ENCODE peak calls at places on chromosomes 16 and 17, in nine cellular contexts. K is RPMI8226; R is fibroblast of pulmonary artery; V is HL-60; P is stimulated activated naive CD4-positive, alpha-beta T cell; I is Panc1; H is stomach; J is BJ; Y is thoracic aorta. M is an unnamed sample.

GRCh38 chr17:77496401-77496801 is 355.6 kb downstream of the SEC14L1 start:
- DNase-seq in I (no peak), Y (no peak), K (no peak), H (no peak), V (no peak), P (no peak), R (no peak), J (no peak), M (no peak)

GRCh38 chr16:89903908-89904515 is 14.7 kb upstream of the MC1R start:
- DNase-seq in V (no peak), I (no peak), H (no peak), K (no peak), Y (no peak), P (no peak), J (no peak), R (no peak), M (no peak)

GRCh38 chr16:57960826-57961472 is 10.0 kb downstream of the CNGB1 start:
- DNase-seq in K (no peak), I (no peak), Y (no peak), J (no peak), R (no peak), V (no peak), H (no peak), P (no peak), M (no peak)

GRCh38 chr17:75720656-75721462 is at the start of gene ITGB4:
- DNase-seq in I (no peak), R (no peak), K (peak), J (no peak), V (peak), Y (no peak), H (peak), P (peak), M (peak)

GRCh38 chr16:17784073-17784472 is 313.3 kb upstream of the XYLT1 start:
- DNase-seq in I (no peak), P (no peak), Y (no peak), H (no peak), R (peak), V (no peak), K (peak), J (no peak), M (peak)

GRCh38 chr16:79918916-79919315 is 318.4 kb upstream of the MAF start:
- DNase-seq in P (no peak), Y (no peak), R (no peak), J (no peak), H (no peak), V (no peak), K (peak), I (no peak), M (no peak)

GRCh38 chr17:78529871-78530670 is 47.1 kb downstream of the DNAH17 start:
- DNase-seq in Y (no peak), I (no peak), J (no peak), V (no peak), R (no peak), P (no peak), K (peak), H (peak), M (no peak)

GRCh38 chr16:66911112-66911511 is 7.6 kb downstream of the CDH16 start:
- DNase-seq in V (no peak), R (no peak), I (no peak), J (no peak), K (no peak), P (no peak), Y (no peak), H (no peak), M (no peak)

GRCh38 chr16:84603115-84603816 is 14.6 kb downstream of the COTL1 start:
- DNase-seq in V (peak), H (peak), R (peak), J (peak), K (no peak), P (no peak), Y (peak), I (peak), M (no peak)

GRCh38 chr16:87563714-87564523 is 38.4 kb upstream of the JPH3 start:
- DNase-seq in V (no peak), R (no peak), J (no peak), K (no peak), Y (no peak), H (no peak), I (no peak), P (no peak), M (no peak)

GRCh38 chr17:77365584-77366186 is 224.9 kb downstream of the SEC14L1 start:
- DNase-seq in I (no peak), P (no peak), R (peak), K (no peak), V (no peak), H (peak), J (no peak), Y (peak), M (no peak)

GRCh38 chr16:11354733-11355574 is 9.7 kb downstream of the RMI2 start:
- DNase-seq in H (no peak), K (peak), I (no peak), J (no peak), P (peak), V (no peak), R (no peak), Y (no peak), M (no peak)

GRCh38 chr17:56661906-56662305 is 68.4 kb downstream of the NOG start:
- DNase-seq in V (no peak), R (no peak), K (no peak), Y (no peak), H (no peak), I (no peak), P (peak), J (no peak), M (no peak)

GRCh38 chr17:70165383-70165782 is 3.9 kb upstream of the KCNJ2 start:
- DNase-seq in Y (no peak), P (no peak), I (no peak), V (no peak), R (no peak), K (no peak), J (no peak), H (no peak), M (no peak)

GRCh38 chr17:46024590-46024989 is 25.5 kb downstream of the STH start:
- DNase-seq in Y (no peak), P (no peak), K (no peak), H (no peak), J (no peak), V (no peak), R (no peak), I (no peak), M (no peak)